ENCODE peak calls at places on chromosomes 4 and X, in seven cellular contexts. J is WTC11, R is cardiac muscle cell, I is colonic mucosa, H is psoas muscle, A is A549, L is type B pancreatic cell. V is an unnamed sample.

GRCh38 chrX:109660756-109661155 is 35.8 kb upstream of the KCNE5 start:
- DNase-seq in I (no peak), H (no peak), A (no peak), J (no peak), L (no peak), R (peak), V (no peak)

GRCh38 chr4:41363384-41363981 is 106.8 kb downstream of the UCHL1 start:
- DNase-seq in H (peak), J (no peak), I (no peak), L (no peak), A (peak), R (peak), V (no peak)

GRCh38 chr4:2091990-2092652 is 33.0 kb downstream of the NAT8L start:
- DNase-seq in I (no peak), H (no peak), A (no peak), R (no peak), J (no peak), L (peak), V (no peak)

GRCh38 chrX:64850371-64851082 is 125.7 kb downstream of the ZC4H2 start:
- DNase-seq in L (no peak), J (no peak), I (no peak), A (no peak), H (no peak), R (no peak), V (no peak)

GRCh38 chr4:113276448-113277158 is 227.2 kb downstream of the ANK2 start:
- DNase-seq in H (no peak), R (no peak), L (no peak), A (no peak), I (no peak), J (no peak), V (no peak)

GRCh38 chrX:9807355-9808182 is 21.3 kb downstream of the SHROOM2 start:
- DNase-seq in L (no peak), I (peak), R (no peak), A (no peak), J (no peak), H (no peak), V (no peak)

GRCh38 chr4:186658657-186659056 is 65.0 kb downstream of the FAT1 start:
- DNase-seq in L (no peak), H (no peak), A (no peak), I (no peak), R (no peak), J (no peak), V (no peak)

GRCh38 chr4:4974727-4975126 is 44.5 kb downstream of the CYTL1 start:
- DNase-seq in L (no peak), R (no peak), I (no peak), H (no peak), A (no peak), J (no peak), V (no peak)

GRCh38 chr4:99506781-99507180 is 4.0 kb upstream of the C4orf17 start:
- DNase-seq in L (no peak), A (no peak), H (no peak), J (no peak), R (no peak), I (no peak), V (no peak)

DNA sequence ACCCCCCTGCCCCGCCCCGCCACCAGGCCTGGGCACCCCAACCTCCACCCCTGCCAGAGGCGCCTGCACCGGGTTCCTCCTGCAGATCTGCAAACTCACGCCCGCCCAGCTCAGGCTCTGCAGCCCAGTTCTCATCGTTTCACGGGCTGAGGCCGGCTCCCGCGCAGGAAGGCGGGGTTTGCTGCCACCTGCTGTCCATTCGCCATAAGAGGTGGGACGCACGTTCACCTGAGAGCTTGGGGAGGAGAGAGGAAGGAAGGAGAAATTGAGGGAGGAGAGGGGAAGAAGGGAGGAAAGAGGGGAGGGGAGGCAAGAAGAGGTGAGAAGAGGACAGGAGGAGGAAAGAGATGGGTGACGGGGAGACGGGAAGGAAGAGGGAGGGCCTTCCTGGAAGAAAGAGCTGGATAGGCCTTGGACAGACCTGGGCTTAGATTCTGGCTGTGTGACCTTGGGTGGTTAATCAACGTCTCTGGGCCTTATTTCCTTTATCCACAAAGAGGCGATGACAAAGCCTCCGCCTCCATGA is 114.5 kb downstream of the ADRA2C start:
- DNase-seq in J (peak), R (peak), H (peak), I (peak), A (peak), L (peak), V (peak)
- TF ChIP-seq CTCF in J (peak), R (peak), H (peak), I (peak), A (peak), L (peak), V (peak)

DNA sequence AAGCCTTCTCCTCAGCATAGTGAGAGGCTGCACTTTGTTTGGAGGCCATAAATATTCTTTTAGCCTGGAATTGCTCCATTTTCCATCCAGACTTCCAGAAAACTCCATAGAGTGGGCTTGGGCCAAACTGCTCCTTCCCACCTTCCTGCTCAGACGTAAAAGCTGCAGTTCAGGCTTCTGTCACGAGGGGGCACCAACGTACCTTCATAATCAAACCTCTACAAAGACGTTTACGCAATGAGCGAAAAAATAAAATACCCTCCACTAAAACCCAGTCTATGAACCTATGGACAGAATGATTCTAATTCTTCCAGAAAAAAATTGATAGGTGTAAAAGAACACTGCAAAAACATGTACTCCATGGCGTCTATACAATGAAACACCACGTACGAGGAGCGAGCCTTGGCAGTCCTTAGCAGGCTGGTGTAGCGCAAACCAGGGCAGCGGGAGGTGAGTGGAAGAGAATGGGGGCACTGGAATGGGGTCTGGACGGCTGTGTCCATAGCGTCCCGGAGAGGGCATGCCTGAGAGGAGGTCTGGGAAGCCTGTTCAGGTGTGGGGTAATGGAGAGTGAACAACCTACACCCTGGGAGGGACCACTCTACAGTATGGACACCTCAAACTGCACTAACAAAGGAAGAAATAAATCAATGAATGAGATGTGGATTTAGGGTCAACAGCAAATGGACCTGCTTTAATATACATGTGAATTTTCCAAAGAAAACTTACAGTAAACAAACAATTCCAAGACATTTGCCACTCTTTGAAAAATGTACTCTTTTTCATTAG is 14.3 kb upstream of the RAB40A start:
- DNase-seq in L (peak), J (peak), A (peak), I (peak), H (peak), R (peak), V (peak)
- TF ChIP-seq CTCF in L (peak), J (peak), A (peak), I (peak), H (peak), R (peak), V (peak)

DNA sequence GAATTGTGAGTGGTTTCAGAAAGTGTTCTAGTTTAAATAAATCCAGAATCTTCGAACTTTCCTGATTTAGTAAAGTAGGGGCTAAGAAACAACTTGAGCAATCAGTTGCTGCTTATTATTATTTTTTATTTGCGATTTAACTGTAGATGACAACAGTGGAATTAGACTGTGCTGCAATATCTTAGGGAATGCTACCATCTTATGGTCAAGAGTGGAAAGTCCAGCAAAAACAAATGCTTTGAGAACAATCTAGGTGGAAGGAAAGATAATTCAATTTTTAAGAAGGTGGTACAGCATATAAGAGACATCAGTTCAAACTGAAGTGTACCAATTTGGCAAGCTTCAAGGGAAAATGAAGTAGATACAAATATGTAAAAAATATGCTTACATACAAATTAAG is 73.3 kb downstream of the CYLC1 start:
- DNase-seq in L (no peak), A (peak), I (no peak), R (no peak), H (no peak), J (no peak), V (no peak)
- TF ChIP-seq CTCF in L (peak), A (no peak), I (no peak), R (no peak), H (peak), J (no peak), V (peak)

DNA sequence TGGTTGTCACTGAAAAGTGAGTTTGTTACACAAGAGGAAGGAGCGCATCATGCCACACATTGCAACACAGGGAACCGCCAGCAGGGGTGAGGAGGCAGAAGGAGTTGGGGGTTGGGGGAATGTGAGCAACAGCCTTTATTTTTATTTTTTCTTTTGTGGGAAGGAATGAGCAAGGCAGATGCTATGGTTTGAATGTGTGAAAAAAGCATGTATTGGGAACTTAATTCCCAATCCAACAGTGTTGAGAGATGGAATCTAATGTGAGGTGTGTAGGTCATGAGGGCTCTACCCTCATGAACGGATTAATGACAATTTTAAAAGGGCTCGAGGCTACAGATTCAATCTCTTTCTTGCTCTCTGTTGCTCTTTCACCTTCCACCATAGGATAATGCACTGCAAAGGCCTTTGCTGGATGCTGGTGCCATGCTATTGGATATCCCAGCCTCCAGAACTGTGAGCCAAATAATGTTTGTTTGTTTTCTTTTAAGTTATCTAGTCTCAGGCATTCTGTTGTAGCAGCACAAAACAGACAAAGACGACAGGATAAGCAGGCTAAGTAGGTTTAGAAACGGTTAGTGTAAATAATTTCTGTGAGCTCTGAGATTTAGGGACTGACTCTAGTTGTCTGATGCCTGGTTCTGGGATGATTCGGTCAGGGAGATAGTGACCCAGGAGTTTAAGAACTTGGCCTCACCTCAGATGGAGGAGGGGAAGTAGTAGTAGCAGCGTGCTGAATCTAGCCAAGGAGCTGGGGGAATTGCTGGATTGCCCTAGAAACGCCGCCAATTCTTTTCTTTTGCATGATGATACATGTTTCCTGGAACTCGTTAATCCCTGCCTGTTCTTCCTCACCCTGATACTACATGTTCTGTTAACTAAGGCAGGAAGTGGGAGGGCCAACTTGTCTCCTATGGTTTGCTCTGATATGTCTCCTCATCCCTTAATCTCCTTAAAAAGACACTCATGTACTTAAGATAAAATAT is 156.6 kb upstream of the CTSO start:
- DNase-seq in R (peak), A (peak), H (no peak), J (peak), I (no peak), L (no peak), V (no peak)
- TF ChIP-seq CTCF in R (peak), A (no peak), H (no peak), J (peak), I (no peak), L (peak), V (no peak)

DNA sequence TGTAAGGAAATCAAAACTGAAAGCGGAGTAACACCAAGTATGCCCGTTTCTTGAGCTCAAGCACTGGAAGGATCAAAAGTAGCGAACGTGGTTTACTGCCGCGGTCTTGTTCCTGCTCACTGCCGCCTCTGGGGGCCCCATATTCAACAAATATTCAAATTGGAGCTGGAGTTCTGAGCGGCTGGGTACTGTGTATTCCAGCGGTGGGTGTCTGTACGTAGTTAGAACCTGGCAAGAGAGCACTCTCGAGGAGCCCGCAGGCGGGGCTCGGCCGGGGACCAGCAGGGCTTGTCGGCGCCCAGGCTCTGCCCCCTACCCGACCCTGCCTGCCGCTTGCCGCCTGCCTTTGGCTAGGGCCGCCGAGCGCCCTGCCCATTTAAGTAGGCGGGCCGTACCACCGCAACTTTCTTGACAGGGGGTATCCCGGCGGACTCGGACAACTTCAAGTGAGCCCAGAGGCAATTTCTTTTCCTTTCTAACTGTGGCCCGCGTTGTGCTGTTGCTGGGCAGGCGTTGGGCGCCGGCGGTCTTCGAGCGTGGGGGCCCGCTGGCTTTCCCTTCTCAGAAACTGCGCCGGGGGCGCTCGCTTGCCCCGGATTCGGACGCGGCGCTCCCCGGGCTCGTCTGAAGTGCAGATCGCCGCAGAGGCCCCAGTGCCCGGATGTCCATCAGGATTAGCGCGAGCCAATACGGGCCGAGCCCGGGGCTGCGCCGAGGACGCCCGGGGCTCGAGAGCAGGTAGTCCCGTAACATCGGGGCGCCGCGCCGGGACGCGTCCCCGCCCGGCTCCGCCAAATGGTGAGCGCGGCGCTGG is 71.9 kb downstream of the AFF1 start:
- DNase-seq in H (peak), L (peak), I (peak), R (peak), A (peak), J (peak), V (peak)
- TF ChIP-seq CTCF in H (peak), L (peak), I (peak), R (peak), A (peak), J (no peak), V (peak)

GRCh38 chrX:128816919-128817318 is 706.4 kb downstream of the SMARCA1 start:
- DNase-seq in A (no peak), J (peak), H (no peak), L (no peak), R (no peak), I (no peak), V (no peak)
- TF ChIP-seq CTCF in A (peak), J (peak), H (no peak), L (peak), R (no peak), I (peak), V (peak)

GRCh38 chr4:103091601-103092223 is 7.9 kb downstream of the BDH2 start:
- DNase-seq in H (no peak), R (peak), J (no peak), A (peak), L (no peak), I (peak), V (no peak)
- TF ChIP-seq CTCF in H (peak), R (peak), J (peak), A (peak), L (peak), I (peak), V (peak)

DNA sequence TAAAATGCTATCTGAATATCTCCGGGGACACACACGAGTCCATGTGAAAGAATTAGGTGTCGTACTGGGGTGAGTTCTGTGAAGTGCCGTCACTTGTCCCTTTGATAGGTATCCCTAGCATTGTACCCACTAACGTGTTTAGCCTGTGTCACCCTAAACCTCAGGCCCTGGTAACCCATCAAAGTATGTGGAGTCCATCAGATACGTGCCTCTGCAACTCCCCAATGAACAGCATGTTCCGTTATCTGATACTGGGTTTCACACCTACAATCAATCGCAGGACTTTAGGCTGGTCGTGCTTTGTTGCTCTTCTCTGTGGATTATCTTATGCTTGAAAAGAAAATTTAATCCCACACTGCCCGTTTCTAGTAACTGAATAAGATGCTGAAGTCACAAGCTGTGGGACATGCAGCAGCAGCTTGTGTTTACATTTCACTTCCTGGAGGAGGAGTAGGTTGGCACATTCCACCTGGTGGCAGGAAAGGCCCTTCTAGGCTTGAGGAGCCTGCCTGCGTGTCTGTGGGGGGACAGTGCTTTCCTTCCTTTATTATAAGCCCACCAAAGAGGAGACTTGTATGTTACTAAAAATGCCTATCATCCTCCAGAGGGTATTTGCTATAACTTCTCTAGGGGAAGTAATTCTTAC is 127.1 kb downstream of the FNIP2 start:
- DNase-seq in H (no peak), I (peak), L (no peak), A (peak), J (peak), R (peak), V (no peak)
- TF ChIP-seq CTCF in H (no peak), I (peak), L (peak), A (no peak), J (no peak), R (peak), V (no peak)

GRCh38 chrX:67613366-67613765 is 69.5 kb downstream of the AR start:
- DNase-seq in A (no peak), H (no peak), J (no peak), I (no peak), L (no peak), R (peak), V (no peak)
- TF ChIP-seq CTCF in A (no peak), H (no peak), J (no peak), I (no peak), L (no peak), R (no peak), V (no peak)

V was measured in Panc1.